ENCODE peak calls at places on chromosomes 5 and 9, in nine cellular contexts. One of them, this sample, is unnamed.

GRCh38 chr5:55063220-55063863 is 39.1 kb upstream of the GZMA start:
- DNase-seq in neural progenitor cell: no peak
- DNase-seq in GM23338: no peak
- DNase-seq in HCT116: no peak
- DNase-seq in GM23248: peak; percentile 64
- DNase-seq in MM.1S: no peak
- DNase-seq in OCI-LY7: no peak
- DNase-seq in SK-N-SH: no peak
- DNase-seq in hepatocyte: no peak
- DNase-seq in this sample: peak; percentile 61

GRCh38 chr5:173204185-173204979 is 30.6 kb downstream of the NKX2-5 start:
- DNase-seq in neural progenitor cell: no peak
- DNase-seq in GM23338: peak; percentile 40
- DNase-seq in HCT116: peak; percentile 21
- DNase-seq in GM23248: peak; percentile 61
- DNase-seq in MM.1S: peak; percentile 65
- DNase-seq in OCI-LY7: peak; percentile 51
- DNase-seq in SK-N-SH: no peak
- DNase-seq in hepatocyte: peak; percentile 26
- DNase-seq in this sample: peak; percentile 63

GRCh38 chr9:21762064-21762463 is 40.4 kb upstream of the MTAP start:
- DNase-seq in neural progenitor cell: no peak
- DNase-seq in GM23338: no peak
- DNase-seq in HCT116: no peak
- DNase-seq in GM23248: no peak
- DNase-seq in MM.1S: no peak
- DNase-seq in OCI-LY7: no peak
- DNase-seq in SK-N-SH: no peak
- DNase-seq in hepatocyte: no peak
- DNase-seq in this sample: peak; percentile 42

GRCh38 chr5:143985832-143986485 is 174.0 kb downstream of the HMHB1 start:
- DNase-seq in neural progenitor cell: no peak
- DNase-seq in GM23338: no peak
- DNase-seq in HCT116: no peak
- DNase-seq in GM23248: peak; percentile 87
- DNase-seq in MM.1S: no peak
- DNase-seq in OCI-LY7: no peak
- DNase-seq in SK-N-SH: no peak
- DNase-seq in hepatocyte: peak; percentile 34
- DNase-seq in this sample: peak; percentile 77

GRCh38 chr5:158175664-158176507 is 316.9 kb upstream of the CLINT1 start:
- DNase-seq in neural progenitor cell: peak; percentile 38
- DNase-seq in GM23338: no peak
- DNase-seq in HCT116: no peak
- DNase-seq in GM23248: peak; percentile 4
- DNase-seq in MM.1S: no peak
- DNase-seq in OCI-LY7: no peak
- DNase-seq in SK-N-SH: peak; percentile 49
- DNase-seq in hepatocyte: peak; percentile 28
- DNase-seq in this sample: peak; percentile 87

GRCh38 chr9:121633736-121634135 is 17.7 kb upstream of the DAB2IP start:
- DNase-seq in neural progenitor cell: no peak
- DNase-seq in GM23338: no peak
- DNase-seq in HCT116: no peak
- DNase-seq in GM23248: no peak
- DNase-seq in MM.1S: no peak
- DNase-seq in OCI-LY7: no peak
- DNase-seq in SK-N-SH: no peak
- DNase-seq in hepatocyte: no peak
- DNase-seq in this sample: no peak

GRCh38 chr5:78538240-78538850 is 110.2 kb downstream of the LHFPL2 start:
- DNase-seq in neural progenitor cell: no peak
- DNase-seq in GM23338: no peak
- DNase-seq in HCT116: no peak
- DNase-seq in GM23248: no peak
- DNase-seq in MM.1S: peak; percentile 46
- DNase-seq in OCI-LY7: no peak
- DNase-seq in SK-N-SH: no peak
- DNase-seq in hepatocyte: no peak
- DNase-seq in this sample: no peak

GRCh38 chr9:94908041-94908563 is 181.6 kb downstream of the AOPEP start:
- DNase-seq in neural progenitor cell: no peak
- DNase-seq in GM23338: no peak
- DNase-seq in HCT116: no peak
- DNase-seq in GM23248: no peak
- DNase-seq in MM.1S: no peak
- DNase-seq in OCI-LY7: no peak
- DNase-seq in SK-N-SH: no peak
- DNase-seq in hepatocyte: no peak
- DNase-seq in this sample: no peak

GRCh38 chr5:6632324-6632930 is 417 bp downstream of the NSUN2 start:
- DNase-seq in neural progenitor cell: no peak
- DNase-seq in GM23338: peak; percentile 59
- DNase-seq in HCT116: no peak
- DNase-seq in GM23248: peak; percentile 76
- DNase-seq in MM.1S: no peak
- DNase-seq in OCI-LY7: peak; percentile 38
- DNase-seq in SK-N-SH: no peak
- DNase-seq in hepatocyte: no peak
- DNase-seq in this sample: peak; percentile 55

GRCh38 chr9:76644171-76644570 is 120.1 kb upstream of the PCA3 start:
- DNase-seq in neural progenitor cell: no peak
- DNase-seq in GM23338: no peak
- DNase-seq in HCT116: no peak
- DNase-seq in GM23248: no peak
- DNase-seq in MM.1S: no peak
- DNase-seq in OCI-LY7: no peak
- DNase-seq in SK-N-SH: no peak
- DNase-seq in hepatocyte: no peak
- DNase-seq in this sample: no peak

GRCh38 chr5:123947797-123948196 is 435.8 kb downstream of the CSNK1G3 start:
- DNase-seq in neural progenitor cell: no peak
- DNase-seq in GM23338: no peak
- DNase-seq in HCT116: no peak
- DNase-seq in GM23248: no peak
- DNase-seq in MM.1S: no peak
- DNase-seq in OCI-LY7: no peak
- DNase-seq in SK-N-SH: peak; percentile 59
- DNase-seq in hepatocyte: no peak
- DNase-seq in this sample: no peak

GRCh38 chr5:177265395-177265794 is 38.1 kb downstream of the RAB24 start:
- DNase-seq in neural progenitor cell: no peak
- DNase-seq in GM23338: no peak
- DNase-seq in HCT116: no peak
- DNase-seq in GM23248: no peak
- DNase-seq in MM.1S: no peak
- DNase-seq in OCI-LY7: no peak
- DNase-seq in SK-N-SH: no peak
- DNase-seq in hepatocyte: no peak
- DNase-seq in this sample: no peak

GRCh38 chr5:177256296-177256695 is 47.2 kb downstream of the RAB24 start:
- DNase-seq in neural progenitor cell: no peak
- DNase-seq in GM23338: no peak
- DNase-seq in HCT116: no peak
- DNase-seq in GM23248: peak; percentile 24
- DNase-seq in MM.1S: no peak
- DNase-seq in OCI-LY7: no peak
- DNase-seq in SK-N-SH: no peak
- DNase-seq in hepatocyte: no peak
- DNase-seq in this sample: peak; percentile 61

GRCh38 chr5:177260961-177261360 is 42.6 kb downstream of the RAB24 start:
- DNase-seq in neural progenitor cell: no peak
- DNase-seq in GM23338: no peak
- DNase-seq in HCT116: no peak
- DNase-seq in GM23248: no peak
- DNase-seq in MM.1S: no peak
- DNase-seq in OCI-LY7: no peak
- DNase-seq in SK-N-SH: no peak
- DNase-seq in hepatocyte: no peak
- DNase-seq in this sample: no peak

GRCh38 chr5:177264178-177264577 is 39.3 kb downstream of the RAB24 start:
- DNase-seq in neural progenitor cell: no peak
- DNase-seq in GM23338: no peak
- DNase-seq in HCT116: no peak
- DNase-seq in GM23248: no peak
- DNase-seq in MM.1S: no peak
- DNase-seq in OCI-LY7: no peak
- DNase-seq in SK-N-SH: no peak
- DNase-seq in hepatocyte: no peak
- DNase-seq in this sample: no peak

DNA sequence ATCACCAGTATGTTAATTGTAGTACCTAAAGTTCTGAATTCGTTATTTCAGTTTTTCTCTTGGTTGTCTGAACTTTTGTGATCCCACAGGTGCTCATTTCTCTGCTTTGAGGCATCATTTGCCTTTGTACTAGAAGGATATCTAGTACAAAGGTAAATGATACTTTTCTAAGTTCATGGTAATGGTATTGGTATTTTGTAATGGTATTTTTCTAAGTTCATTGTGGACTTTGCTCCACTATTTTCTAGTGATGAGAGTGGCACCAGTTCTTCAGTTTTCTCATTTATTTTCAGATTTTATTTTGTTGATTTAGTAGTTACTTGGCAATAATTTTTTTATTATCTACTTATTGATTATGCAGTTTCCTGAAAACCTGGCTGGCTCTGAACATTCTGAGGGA is 42.0 kb downstream of the RAB24 start:
- DNase-seq in neural progenitor cell: no peak
- DNase-seq in GM23338: no peak
- DNase-seq in HCT116: no peak
- DNase-seq in GM23248: no peak
- DNase-seq in MM.1S: no peak
- DNase-seq in OCI-LY7: no peak
- DNase-seq in SK-N-SH: no peak
- DNase-seq in hepatocyte: no peak
- DNase-seq in this sample: no peak
- TF ChIP-seq EZH2phosphoT487 in neural progenitor cell: no peak
- TF ChIP-seq EZH2phosphoT487 in GM23338: no peak
- TF ChIP-seq EZH2phosphoT487 in HCT116: no peak
- TF ChIP-seq EZH2phosphoT487 in GM23248: no peak
- TF ChIP-seq EZH2phosphoT487 in MM.1S: no peak
- TF ChIP-seq EZH2phosphoT487 in OCI-LY7: no peak
- TF ChIP-seq EZH2phosphoT487 in SK-N-SH: no peak
- TF ChIP-seq EZH2phosphoT487 in hepatocyte: no peak
- TF ChIP-seq EZH2phosphoT487 in this sample: no peak

DNA sequence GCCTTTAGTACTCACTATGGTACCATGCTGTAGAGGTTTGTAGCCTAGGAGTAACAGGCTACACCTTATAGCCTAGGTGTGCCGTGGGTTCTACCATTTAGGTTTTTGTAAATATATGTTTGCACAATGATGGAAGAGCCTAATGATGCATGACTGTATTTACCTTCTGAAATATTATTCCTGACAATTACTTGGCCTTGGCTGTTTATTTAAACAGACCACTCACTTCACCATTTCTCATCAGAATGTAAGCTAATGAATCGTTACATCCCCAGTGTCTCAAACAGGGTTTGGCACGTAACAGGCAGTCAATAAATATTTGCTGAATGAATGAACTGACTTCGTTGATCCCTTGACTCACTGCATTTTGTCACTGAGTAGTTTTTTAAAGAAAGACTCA is 93.1 kb downstream of the MED27 start:
- DNase-seq in neural progenitor cell: no peak
- DNase-seq in GM23338: no peak
- DNase-seq in HCT116: no peak
- DNase-seq in GM23248: peak; percentile 42
- DNase-seq in MM.1S: no peak
- DNase-seq in OCI-LY7: no peak
- DNase-seq in SK-N-SH: no peak
- DNase-seq in hepatocyte: no peak
- DNase-seq in this sample: peak; percentile 95
- TF ChIP-seq EZH2phosphoT487 in neural progenitor cell: no peak
- TF ChIP-seq EZH2phosphoT487 in GM23338: no peak
- TF ChIP-seq EZH2phosphoT487 in HCT116: no peak
- TF ChIP-seq EZH2phosphoT487 in GM23248: no peak
- TF ChIP-seq EZH2phosphoT487 in MM.1S: no peak
- TF ChIP-seq EZH2phosphoT487 in OCI-LY7: no peak
- TF ChIP-seq EZH2phosphoT487 in SK-N-SH: no peak
- TF ChIP-seq EZH2phosphoT487 in hepatocyte: no peak
- TF ChIP-seq EZH2phosphoT487 in this sample: no peak

GRCh38 chr5:15959560-15960164 is 219.9 kb downstream of the MARCHF11 start:
- DNase-seq in neural progenitor cell: no peak
- DNase-seq in GM23338: no peak
- DNase-seq in HCT116: no peak
- DNase-seq in GM23248: no peak
- DNase-seq in MM.1S: no peak
- DNase-seq in OCI-LY7: no peak
- DNase-seq in SK-N-SH: peak; percentile 72
- DNase-seq in hepatocyte: peak; percentile 69
- DNase-seq in this sample: no peak
- TF ChIP-seq EZH2phosphoT487 in neural progenitor cell: no peak
- TF ChIP-seq EZH2phosphoT487 in GM23338: no peak
- TF ChIP-seq EZH2phosphoT487 in HCT116: no peak
- TF ChIP-seq EZH2phosphoT487 in GM23248: no peak
- TF ChIP-seq EZH2phosphoT487 in MM.1S: no peak
- TF ChIP-seq EZH2phosphoT487 in OCI-LY7: no peak
- TF ChIP-seq EZH2phosphoT487 in SK-N-SH: no peak
- TF ChIP-seq EZH2phosphoT487 in hepatocyte: no peak
- TF ChIP-seq EZH2phosphoT487 in this sample: no peak

GRCh38 chr5:139141410-139141809 is 56.8 kb downstream of the SIL1 start:
- DNase-seq in neural progenitor cell: no peak
- DNase-seq in GM23338: no peak
- DNase-seq in HCT116: no peak
- DNase-seq in GM23248: peak; percentile 28
- DNase-seq in MM.1S: no peak
- DNase-seq in OCI-LY7: no peak
- DNase-seq in SK-N-SH: no peak
- DNase-seq in hepatocyte: no peak
- DNase-seq in this sample: no peak

GRCh38 chr5:139140631-139141071 is 57.5 kb downstream of the SIL1 start:
- DNase-seq in neural progenitor cell: no peak
- DNase-seq in GM23338: no peak
- DNase-seq in HCT116: no peak
- DNase-seq in GM23248: peak; percentile 76
- DNase-seq in MM.1S: peak; percentile 54
- DNase-seq in OCI-LY7: no peak
- DNase-seq in SK-N-SH: no peak
- DNase-seq in hepatocyte: no peak
- DNase-seq in this sample: no peak

GRCh38 chr5:139138790-139139189 is 59.4 kb downstream of the SIL1 start:
- DNase-seq in neural progenitor cell: peak; percentile 39
- DNase-seq in GM23338: peak; percentile 23
- DNase-seq in HCT116: peak; percentile 45
- DNase-seq in GM23248: peak; percentile 67
- DNase-seq in MM.1S: no peak
- DNase-seq in OCI-LY7: no peak
- DNase-seq in SK-N-SH: no peak
- DNase-seq in hepatocyte: no peak
- DNase-seq in this sample: peak; percentile 69

GRCh38 chr5:139138109-139138508 is 60.1 kb downstream of the SIL1 start:
- DNase-seq in neural progenitor cell: no peak
- DNase-seq in GM23338: no peak
- DNase-seq in HCT116: no peak
- DNase-seq in GM23248: peak; percentile 54
- DNase-seq in MM.1S: no peak
- DNase-seq in OCI-LY7: no peak
- DNase-seq in SK-N-SH: no peak
- DNase-seq in hepatocyte: no peak
- DNase-seq in this sample: no peak

DNA sequence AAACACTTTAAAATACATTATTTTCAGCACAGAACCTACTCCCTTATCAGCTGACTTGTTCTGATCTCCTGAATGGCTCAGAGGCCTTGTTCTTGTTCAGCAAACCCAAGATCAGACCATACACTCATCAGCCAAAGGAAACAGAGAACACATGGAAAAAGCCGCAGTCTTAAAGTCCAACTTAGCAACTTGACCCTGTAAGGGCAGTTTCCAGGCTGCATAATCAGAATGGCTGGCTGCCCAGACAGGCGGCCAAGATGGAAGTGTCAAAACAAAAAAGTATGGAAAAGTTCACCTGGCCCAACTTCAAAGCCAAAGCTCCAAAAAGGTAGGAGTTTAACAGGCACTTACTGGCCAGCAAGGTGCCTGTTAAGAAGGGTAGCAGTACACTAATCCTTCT is 56.3 kb downstream of the SIL1 start:
- DNase-seq in neural progenitor cell: no peak
- DNase-seq in GM23338: no peak
- DNase-seq in HCT116: peak; percentile 1
- DNase-seq in GM23248: peak; percentile 49
- DNase-seq in MM.1S: no peak
- DNase-seq in OCI-LY7: no peak
- DNase-seq in SK-N-SH: no peak
- DNase-seq in hepatocyte: peak; percentile 32
- DNase-seq in this sample: peak; percentile 22
- TF ChIP-seq EZH2phosphoT487 in neural progenitor cell: no peak
- TF ChIP-seq EZH2phosphoT487 in GM23338: no peak
- TF ChIP-seq EZH2phosphoT487 in HCT116: no peak
- TF ChIP-seq EZH2phosphoT487 in GM23248: no peak
- TF ChIP-seq EZH2phosphoT487 in MM.1S: no peak
- TF ChIP-seq EZH2phosphoT487 in OCI-LY7: no peak
- TF ChIP-seq EZH2phosphoT487 in SK-N-SH: no peak
- TF ChIP-seq EZH2phosphoT487 in hepatocyte: no peak
- TF ChIP-seq EZH2phosphoT487 in this sample: no peak

This sample was measured in PC-3.